ENCODE peak calls at places on chromosome 17, in ten cellular contexts. One of them, this sample, is unnamed.

GRCh38 chr17:30382345-30382744 is 3.6 kb downstream of the CPD start:
- DNase-seq in kidney tubule cell: no peak
- DNase-seq in Calu3: no peak
- DNase-seq in CD8-positive, alpha-beta memory T cell: no peak
- DNase-seq in stimulated activated CD4-positive, alpha-beta T cell treated with anti-CD3 and anti-CD28 coated beads, TNF-alpha, amount 100 ng/mL, for 1 hour: no peak
- DNase-seq in left cardiac atrium: no peak
- DNase-seq in HFF-Myc: no peak
- DNase-seq in ovary: no peak
- DNase-seq in activated CD8-positive, alpha-beta memory T cell treated with anti-CD3 and anti-CD28 coated beads, Interleukin-2, amount 50 U/mL, for 48 hours: no peak
- DNase-seq in A172: no peak
- DNase-seq in this sample: no peak

GRCh38 chr17:27793168-27793905 is 7.0 kb downstream of the NOS2 start:
- DNase-seq in kidney tubule cell: peak
- DNase-seq in Calu3: no peak
- DNase-seq in CD8-positive, alpha-beta memory T cell: peak
- DNase-seq in stimulated activated CD4-positive, alpha-beta T cell treated with anti-CD3 and anti-CD28 coated beads, TNF-alpha, amount 100 ng/mL, for 1 hour: no peak
- DNase-seq in left cardiac atrium: peak
- DNase-seq in HFF-Myc: no peak
- DNase-seq in ovary: peak
- DNase-seq in activated CD8-positive, alpha-beta memory T cell treated with anti-CD3 and anti-CD28 coated beads, Interleukin-2, amount 50 U/mL, for 48 hours: no peak
- DNase-seq in A172: no peak
- DNase-seq in this sample: no peak

GRCh38 chr17:42819939-42820535 is 4.0 kb downstream of the BECN1 start:
- DNase-seq in kidney tubule cell: peak
- DNase-seq in Calu3: peak
- DNase-seq in CD8-positive, alpha-beta memory T cell: peak
- DNase-seq in stimulated activated CD4-positive, alpha-beta T cell treated with anti-CD3 and anti-CD28 coated beads, TNF-alpha, amount 100 ng/mL, for 1 hour: peak
- DNase-seq in left cardiac atrium: peak
- DNase-seq in HFF-Myc: no peak
- DNase-seq in ovary: no peak
- DNase-seq in activated CD8-positive, alpha-beta memory T cell treated with anti-CD3 and anti-CD28 coated beads, Interleukin-2, amount 50 U/mL, for 48 hours: peak
- DNase-seq in A172: peak
- DNase-seq in this sample: no peak

GRCh38 chr17:80649672-80650338 is 105.2 kb downstream of the RPTOR start:
- DNase-seq in kidney tubule cell: peak
- DNase-seq in Calu3: peak
- DNase-seq in CD8-positive, alpha-beta memory T cell: peak
- DNase-seq in stimulated activated CD4-positive, alpha-beta T cell treated with anti-CD3 and anti-CD28 coated beads, TNF-alpha, amount 100 ng/mL, for 1 hour: peak
- DNase-seq in left cardiac atrium: peak
- DNase-seq in HFF-Myc: peak
- DNase-seq in ovary: peak
- DNase-seq in activated CD8-positive, alpha-beta memory T cell treated with anti-CD3 and anti-CD28 coated beads, Interleukin-2, amount 50 U/mL, for 48 hours: peak
- DNase-seq in A172: peak
- DNase-seq in this sample: peak

GRCh38 chr17:61009619-61010018 is 332.0 kb downstream of the BCAS3 start:
- DNase-seq in kidney tubule cell: peak
- DNase-seq in Calu3: no peak
- DNase-seq in CD8-positive, alpha-beta memory T cell: no peak
- DNase-seq in stimulated activated CD4-positive, alpha-beta T cell treated with anti-CD3 and anti-CD28 coated beads, TNF-alpha, amount 100 ng/mL, for 1 hour: no peak
- DNase-seq in left cardiac atrium: no peak
- DNase-seq in HFF-Myc: no peak
- DNase-seq in ovary: no peak
- DNase-seq in activated CD8-positive, alpha-beta memory T cell treated with anti-CD3 and anti-CD28 coated beads, Interleukin-2, amount 50 U/mL, for 48 hours: no peak
- DNase-seq in A172: no peak
- DNase-seq in this sample: no peak

GRCh38 chr17:38905375-38905774 is 20.0 kb upstream of the LASP1NB start:
- DNase-seq in kidney tubule cell: no peak
- DNase-seq in Calu3: no peak
- DNase-seq in CD8-positive, alpha-beta memory T cell: no peak
- DNase-seq in stimulated activated CD4-positive, alpha-beta T cell treated with anti-CD3 and anti-CD28 coated beads, TNF-alpha, amount 100 ng/mL, for 1 hour: no peak
- DNase-seq in left cardiac atrium: no peak
- DNase-seq in HFF-Myc: no peak
- DNase-seq in ovary: no peak
- DNase-seq in activated CD8-positive, alpha-beta memory T cell treated with anti-CD3 and anti-CD28 coated beads, Interleukin-2, amount 50 U/mL, for 48 hours: no peak
- DNase-seq in A172: no peak
- DNase-seq in this sample: no peak

GRCh38 chr17:74351552-74352210 is 10.0 kb downstream of the BTBD17 start:
- DNase-seq in kidney tubule cell: no peak
- DNase-seq in Calu3: no peak
- DNase-seq in CD8-positive, alpha-beta memory T cell: no peak
- DNase-seq in stimulated activated CD4-positive, alpha-beta T cell treated with anti-CD3 and anti-CD28 coated beads, TNF-alpha, amount 100 ng/mL, for 1 hour: no peak
- DNase-seq in left cardiac atrium: no peak
- DNase-seq in HFF-Myc: no peak
- DNase-seq in ovary: no peak
- DNase-seq in activated CD8-positive, alpha-beta memory T cell treated with anti-CD3 and anti-CD28 coated beads, Interleukin-2, amount 50 U/mL, for 48 hours: no peak
- DNase-seq in A172: no peak
- DNase-seq in this sample: no peak

GRCh38 chr17:57911834-57912673 is 43.2 kb downstream of the CUEDC1 start:
- DNase-seq in kidney tubule cell: peak
- DNase-seq in Calu3: peak
- DNase-seq in CD8-positive, alpha-beta memory T cell: no peak
- DNase-seq in stimulated activated CD4-positive, alpha-beta T cell treated with anti-CD3 and anti-CD28 coated beads, TNF-alpha, amount 100 ng/mL, for 1 hour: no peak
- DNase-seq in left cardiac atrium: peak
- DNase-seq in HFF-Myc: peak
- DNase-seq in ovary: peak
- DNase-seq in activated CD8-positive, alpha-beta memory T cell treated with anti-CD3 and anti-CD28 coated beads, Interleukin-2, amount 50 U/mL, for 48 hours: no peak
- DNase-seq in A172: peak
- DNase-seq in this sample: peak

GRCh38 chr17:2400877-2401425 is at the start of gene MNT:
- DNase-seq in kidney tubule cell: peak
- DNase-seq in Calu3: peak
- DNase-seq in CD8-positive, alpha-beta memory T cell: peak
- DNase-seq in stimulated activated CD4-positive, alpha-beta T cell treated with anti-CD3 and anti-CD28 coated beads, TNF-alpha, amount 100 ng/mL, for 1 hour: peak
- DNase-seq in left cardiac atrium: peak
- DNase-seq in HFF-Myc: no peak
- DNase-seq in ovary: peak
- DNase-seq in activated CD8-positive, alpha-beta memory T cell treated with anti-CD3 and anti-CD28 coated beads, Interleukin-2, amount 50 U/mL, for 48 hours: peak
- DNase-seq in A172: peak
- DNase-seq in this sample: peak

GRCh38 chr17:17054636-17055035 is 12.4 kb downstream of the MPRIP start:
- DNase-seq in kidney tubule cell: no peak
- DNase-seq in Calu3: no peak
- DNase-seq in CD8-positive, alpha-beta memory T cell: no peak
- DNase-seq in stimulated activated CD4-positive, alpha-beta T cell treated with anti-CD3 and anti-CD28 coated beads, TNF-alpha, amount 100 ng/mL, for 1 hour: no peak
- DNase-seq in left cardiac atrium: no peak
- DNase-seq in HFF-Myc: no peak
- DNase-seq in ovary: peak
- DNase-seq in activated CD8-positive, alpha-beta memory T cell treated with anti-CD3 and anti-CD28 coated beads, Interleukin-2, amount 50 U/mL, for 48 hours: no peak
- DNase-seq in A172: no peak
- DNase-seq in this sample: no peak

GRCh38 chr17:70207184-70207583 is 37.9 kb downstream of the KCNJ2 start:
- DNase-seq in kidney tubule cell: no peak
- DNase-seq in Calu3: no peak
- DNase-seq in CD8-positive, alpha-beta memory T cell: no peak
- DNase-seq in stimulated activated CD4-positive, alpha-beta T cell treated with anti-CD3 and anti-CD28 coated beads, TNF-alpha, amount 100 ng/mL, for 1 hour: no peak
- DNase-seq in left cardiac atrium: no peak
- DNase-seq in HFF-Myc: no peak
- DNase-seq in ovary: no peak
- DNase-seq in activated CD8-positive, alpha-beta memory T cell treated with anti-CD3 and anti-CD28 coated beads, Interleukin-2, amount 50 U/mL, for 48 hours: no peak
- DNase-seq in A172: no peak
- DNase-seq in this sample: no peak

GRCh38 chr17:32445075-32445427 is 741 bp downstream of the PSMD11 start:
- DNase-seq in kidney tubule cell: peak
- DNase-seq in Calu3: peak
- DNase-seq in CD8-positive, alpha-beta memory T cell: no peak
- DNase-seq in stimulated activated CD4-positive, alpha-beta T cell treated with anti-CD3 and anti-CD28 coated beads, TNF-alpha, amount 100 ng/mL, for 1 hour: no peak
- DNase-seq in left cardiac atrium: peak
- DNase-seq in HFF-Myc: peak
- DNase-seq in ovary: no peak
- DNase-seq in activated CD8-positive, alpha-beta memory T cell treated with anti-CD3 and anti-CD28 coated beads, Interleukin-2, amount 50 U/mL, for 48 hours: no peak
- DNase-seq in A172: peak
- DNase-seq in this sample: peak

GRCh38 chr17:52744179-52744578 is 585.7 kb upstream of the CA10 start:
- DNase-seq in kidney tubule cell: no peak
- DNase-seq in Calu3: no peak
- DNase-seq in CD8-positive, alpha-beta memory T cell: no peak
- DNase-seq in stimulated activated CD4-positive, alpha-beta T cell treated with anti-CD3 and anti-CD28 coated beads, TNF-alpha, amount 100 ng/mL, for 1 hour: no peak
- DNase-seq in left cardiac atrium: no peak
- DNase-seq in HFF-Myc: no peak
- DNase-seq in ovary: no peak
- DNase-seq in activated CD8-positive, alpha-beta memory T cell treated with anti-CD3 and anti-CD28 coated beads, Interleukin-2, amount 50 U/mL, for 48 hours: no peak
- DNase-seq in A172: no peak
- DNase-seq in this sample: no peak

GRCh38 chr17:31869031-31869430 is 10.0 kb upstream of the COPRS start:
- DNase-seq in kidney tubule cell: peak
- DNase-seq in Calu3: no peak
- DNase-seq in CD8-positive, alpha-beta memory T cell: no peak
- DNase-seq in stimulated activated CD4-positive, alpha-beta T cell treated with anti-CD3 and anti-CD28 coated beads, TNF-alpha, amount 100 ng/mL, for 1 hour: no peak
- DNase-seq in left cardiac atrium: no peak
- DNase-seq in HFF-Myc: no peak
- DNase-seq in ovary: no peak
- DNase-seq in activated CD8-positive, alpha-beta memory T cell treated with anti-CD3 and anti-CD28 coated beads, Interleukin-2, amount 50 U/mL, for 48 hours: no peak
- DNase-seq in A172: no peak
- DNase-seq in this sample: no peak

GRCh38 chr17:16215002-16215272 is 397 bp downstream of the NCOR1 start:
- DNase-seq in kidney tubule cell: peak
- DNase-seq in Calu3: peak
- DNase-seq in CD8-positive, alpha-beta memory T cell: no peak
- DNase-seq in stimulated activated CD4-positive, alpha-beta T cell treated with anti-CD3 and anti-CD28 coated beads, TNF-alpha, amount 100 ng/mL, for 1 hour: no peak
- DNase-seq in left cardiac atrium: peak
- DNase-seq in HFF-Myc: no peak
- DNase-seq in ovary: no peak
- DNase-seq in activated CD8-positive, alpha-beta memory T cell treated with anti-CD3 and anti-CD28 coated beads, Interleukin-2, amount 50 U/mL, for 48 hours: no peak
- DNase-seq in A172: no peak
- DNase-seq in this sample: peak

GRCh38 chr17:56319531-56319930 is 166.3 kb downstream of the ANKFN1 start:
- DNase-seq in kidney tubule cell: peak
- DNase-seq in Calu3: no peak
- DNase-seq in CD8-positive, alpha-beta memory T cell: no peak
- DNase-seq in stimulated activated CD4-positive, alpha-beta T cell treated with anti-CD3 and anti-CD28 coated beads, TNF-alpha, amount 100 ng/mL, for 1 hour: no peak
- DNase-seq in left cardiac atrium: no peak
- DNase-seq in HFF-Myc: peak
- DNase-seq in ovary: no peak
- DNase-seq in activated CD8-positive, alpha-beta memory T cell treated with anti-CD3 and anti-CD28 coated beads, Interleukin-2, amount 50 U/mL, for 48 hours: no peak
- DNase-seq in A172: peak
- DNase-seq in this sample: peak

GRCh38 chr17:74177018-74177450 is 26.4 kb upstream of the RPL38 start:
- DNase-seq in kidney tubule cell: peak
- DNase-seq in Calu3: no peak
- DNase-seq in CD8-positive, alpha-beta memory T cell: peak
- DNase-seq in stimulated activated CD4-positive, alpha-beta T cell treated with anti-CD3 and anti-CD28 coated beads, TNF-alpha, amount 100 ng/mL, for 1 hour: no peak
- DNase-seq in left cardiac atrium: no peak
- DNase-seq in HFF-Myc: no peak
- DNase-seq in ovary: no peak
- DNase-seq in activated CD8-positive, alpha-beta memory T cell treated with anti-CD3 and anti-CD28 coated beads, Interleukin-2, amount 50 U/mL, for 48 hours: no peak
- DNase-seq in A172: peak
- DNase-seq in this sample: peak

GRCh38 chr17:80856863-80857488 is 134.7 kb upstream of the CHMP6 start:
- DNase-seq in kidney tubule cell: peak
- DNase-seq in Calu3: no peak
- DNase-seq in CD8-positive, alpha-beta memory T cell: peak
- DNase-seq in stimulated activated CD4-positive, alpha-beta T cell treated with anti-CD3 and anti-CD28 coated beads, TNF-alpha, amount 100 ng/mL, for 1 hour: no peak
- DNase-seq in left cardiac atrium: no peak
- DNase-seq in HFF-Myc: no peak
- DNase-seq in ovary: no peak
- DNase-seq in activated CD8-positive, alpha-beta memory T cell treated with anti-CD3 and anti-CD28 coated beads, Interleukin-2, amount 50 U/mL, for 48 hours: no peak
- DNase-seq in A172: peak
- DNase-seq in this sample: no peak

GRCh38 chr17:65684631-65685030 is 123.2 kb upstream of the AXIN2 start:
- DNase-seq in kidney tubule cell: peak
- DNase-seq in Calu3: no peak
- DNase-seq in CD8-positive, alpha-beta memory T cell: no peak
- DNase-seq in stimulated activated CD4-positive, alpha-beta T cell treated with anti-CD3 and anti-CD28 coated beads, TNF-alpha, amount 100 ng/mL, for 1 hour: no peak
- DNase-seq in left cardiac atrium: no peak
- DNase-seq in HFF-Myc: no peak
- DNase-seq in ovary: no peak
- DNase-seq in activated CD8-positive, alpha-beta memory T cell treated with anti-CD3 and anti-CD28 coated beads, Interleukin-2, amount 50 U/mL, for 48 hours: no peak
- DNase-seq in A172: no peak
- DNase-seq in this sample: no peak

GRCh38 chr17:17141860-17142552 is 64.1 kb downstream of the PLD6 start:
- DNase-seq in kidney tubule cell: peak
- DNase-seq in Calu3: no peak
- DNase-seq in CD8-positive, alpha-beta memory T cell: peak
- DNase-seq in stimulated activated CD4-positive, alpha-beta T cell treated with anti-CD3 and anti-CD28 coated beads, TNF-alpha, amount 100 ng/mL, for 1 hour: peak
- DNase-seq in left cardiac atrium: no peak
- DNase-seq in HFF-Myc: no peak
- DNase-seq in ovary: peak
- DNase-seq in activated CD8-positive, alpha-beta memory T cell treated with anti-CD3 and anti-CD28 coated beads, Interleukin-2, amount 50 U/mL, for 48 hours: peak
- DNase-seq in A172: no peak
- DNase-seq in this sample: no peak

GRCh38 chr17:18026408-18026776 is 12.6 kb downstream of the ATPAF2 start:
- DNase-seq in kidney tubule cell: peak
- DNase-seq in Calu3: no peak
- DNase-seq in CD8-positive, alpha-beta memory T cell: peak
- DNase-seq in stimulated activated CD4-positive, alpha-beta T cell treated with anti-CD3 and anti-CD28 coated beads, TNF-alpha, amount 100 ng/mL, for 1 hour: no peak
- DNase-seq in left cardiac atrium: peak
- DNase-seq in HFF-Myc: peak
- DNase-seq in ovary: no peak
- DNase-seq in activated CD8-positive, alpha-beta memory T cell treated with anti-CD3 and anti-CD28 coated beads, Interleukin-2, amount 50 U/mL, for 48 hours: no peak
- DNase-seq in A172: peak
- DNase-seq in this sample: peak

GRCh38 chr17:73255671-73256181 is 6.0 kb downstream of the CPSF4L start:
- DNase-seq in kidney tubule cell: peak
- DNase-seq in Calu3: peak
- DNase-seq in CD8-positive, alpha-beta memory T cell: peak
- DNase-seq in stimulated activated CD4-positive, alpha-beta T cell treated with anti-CD3 and anti-CD28 coated beads, TNF-alpha, amount 100 ng/mL, for 1 hour: peak
- DNase-seq in left cardiac atrium: peak
- DNase-seq in HFF-Myc: no peak
- DNase-seq in ovary: peak
- DNase-seq in activated CD8-positive, alpha-beta memory T cell treated with anti-CD3 and anti-CD28 coated beads, Interleukin-2, amount 50 U/mL, for 48 hours: peak
- DNase-seq in A172: peak
- DNase-seq in this sample: peak

GRCh38 chr17:18094409-18094807 is 6.7 kb downstream of the DRG2 start:
- DNase-seq in kidney tubule cell: no peak
- DNase-seq in Calu3: no peak
- DNase-seq in CD8-positive, alpha-beta memory T cell: no peak
- DNase-seq in stimulated activated CD4-positive, alpha-beta T cell treated with anti-CD3 and anti-CD28 coated beads, TNF-alpha, amount 100 ng/mL, for 1 hour: no peak
- DNase-seq in left cardiac atrium: no peak
- DNase-seq in HFF-Myc: no peak
- DNase-seq in ovary: no peak
- DNase-seq in activated CD8-positive, alpha-beta memory T cell treated with anti-CD3 and anti-CD28 coated beads, Interleukin-2, amount 50 U/mL, for 48 hours: no peak
- DNase-seq in A172: no peak
- DNase-seq in this sample: no peak

GRCh38 chr17:47967607-47968252 is 3.2 kb upstream of the CDK5RAP3 start:
- DNase-seq in kidney tubule cell: peak
- DNase-seq in Calu3: no peak
- DNase-seq in CD8-positive, alpha-beta memory T cell: no peak
- DNase-seq in stimulated activated CD4-positive, alpha-beta T cell treated with anti-CD3 and anti-CD28 coated beads, TNF-alpha, amount 100 ng/mL, for 1 hour: no peak
- DNase-seq in left cardiac atrium: no peak
- DNase-seq in HFF-Myc: no peak
- DNase-seq in ovary: peak
- DNase-seq in activated CD8-positive, alpha-beta memory T cell treated with anti-CD3 and anti-CD28 coated beads, Interleukin-2, amount 50 U/mL, for 48 hours: no peak
- DNase-seq in A172: peak
- DNase-seq in this sample: peak

GRCh38 chr17:74461646-74462045 is 4.8 kb upstream of the CD300A start:
- DNase-seq in kidney tubule cell: no peak
- DNase-seq in Calu3: no peak
- DNase-seq in CD8-positive, alpha-beta memory T cell: no peak
- DNase-seq in stimulated activated CD4-positive, alpha-beta T cell treated with anti-CD3 and anti-CD28 coated beads, TNF-alpha, amount 100 ng/mL, for 1 hour: no peak
- DNase-seq in left cardiac atrium: no peak
- DNase-seq in HFF-Myc: no peak
- DNase-seq in ovary: no peak
- DNase-seq in activated CD8-positive, alpha-beta memory T cell treated with anti-CD3 and anti-CD28 coated beads, Interleukin-2, amount 50 U/mL, for 48 hours: no peak
- DNase-seq in A172: no peak
- DNase-seq in this sample: no peak

GRCh38 chr17:57051886-57052342 is 33.1 kb upstream of the AKAP1 start:
- DNase-seq in kidney tubule cell: no peak
- DNase-seq in Calu3: no peak
- DNase-seq in CD8-positive, alpha-beta memory T cell: no peak
- DNase-seq in stimulated activated CD4-positive, alpha-beta T cell treated with anti-CD3 and anti-CD28 coated beads, TNF-alpha, amount 100 ng/mL, for 1 hour: no peak
- DNase-seq in left cardiac atrium: no peak
- DNase-seq in HFF-Myc: no peak
- DNase-seq in ovary: no peak
- DNase-seq in activated CD8-positive, alpha-beta memory T cell treated with anti-CD3 and anti-CD28 coated beads, Interleukin-2, amount 50 U/mL, for 48 hours: no peak
- DNase-seq in A172: no peak
- DNase-seq in this sample: no peak

GRCh38 chr17:82658796-82659452 is 10.7 kb upstream of the WDR45B start:
- DNase-seq in kidney tubule cell: no peak
- DNase-seq in Calu3: no peak
- DNase-seq in CD8-positive, alpha-beta memory T cell: peak
- DNase-seq in stimulated activated CD4-positive, alpha-beta T cell treated with anti-CD3 and anti-CD28 coated beads, TNF-alpha, amount 100 ng/mL, for 1 hour: no peak
- DNase-seq in left cardiac atrium: no peak
- DNase-seq in HFF-Myc: no peak
- DNase-seq in ovary: peak
- DNase-seq in activated CD8-positive, alpha-beta memory T cell treated with anti-CD3 and anti-CD28 coated beads, Interleukin-2, amount 50 U/mL, for 48 hours: no peak
- DNase-seq in A172: no peak
- DNase-seq in this sample: no peak

GRCh38 chr17:2511138-2511461 is 588 bp downstream of the METTL16 start:
- DNase-seq in kidney tubule cell: no peak
- DNase-seq in Calu3: no peak
- DNase-seq in CD8-positive, alpha-beta memory T cell: no peak
- DNase-seq in stimulated activated CD4-positive, alpha-beta T cell treated with anti-CD3 and anti-CD28 coated beads, TNF-alpha, amount 100 ng/mL, for 1 hour: no peak
- DNase-seq in left cardiac atrium: no peak
- DNase-seq in HFF-Myc: no peak
- DNase-seq in ovary: no peak
- DNase-seq in activated CD8-positive, alpha-beta memory T cell treated with anti-CD3 and anti-CD28 coated beads, Interleukin-2, amount 50 U/mL, for 48 hours: no peak
- DNase-seq in A172: no peak
- DNase-seq in this sample: no peak